ENCODE peak calls at places on chromosomes 6 and 20, in seven cellular contexts. D is DMS153; F is choroid plexus epithelial cell; R is naive thymus-derived CD8-positive, alpha-beta T cell; N is stimulated activated CD8-positive, alpha-beta memory T cell treated with anti-CD3 and anti-CD28 coated beads, Interleukin-15, amount 100 ng/mL, for 24 hours; V is hepatocyte; T is AG09309. A is an unnamed sample.

GRCh38 chr6:30842754-30843610 is 41.3 kb upstream of the DDR1 start:
- DNase-seq in D (no peak), F (peak), R (peak), N (no peak), V (peak), T (no peak), A (no peak)

GRCh38 chr6:551829-552350 is 105.0 kb downstream of the HUS1B start:
- DNase-seq in D (no peak), F (no peak), R (no peak), N (no peak), V (no peak), T (no peak), A (no peak)

GRCh38 chr6:47161176-47161687 is 119.1 kb upstream of the ADGRF1 start:
- DNase-seq in D (peak), F (peak), R (no peak), N (no peak), V (no peak), T (peak), A (no peak)

GRCh38 chr6:142118926-142119325 is 13.8 kb upstream of the GJE1 start:
- DNase-seq in D (no peak), F (peak), R (no peak), N (no peak), V (no peak), T (no peak), A (no peak)

GRCh38 chr6:108895591-108895990 is 47.4 kb downstream of the ARMC2 start:
- DNase-seq in D (no peak), F (peak), R (no peak), N (no peak), V (no peak), T (no peak), A (no peak)

GRCh38 chr20:8757146-8757545 is 311.7 kb upstream of the PLCB4 start:
- DNase-seq in D (no peak), F (peak), R (no peak), N (no peak), V (no peak), T (peak), A (no peak)

GRCh38 chr20:23225407-23226060 is 125.1 kb upstream of the NXT1 start:
- DNase-seq in D (no peak), F (peak), R (no peak), N (no peak), V (peak), T (peak), A (no peak)

GRCh38 chr6:154516276-154516675 is 5.8 kb upstream of the CNKSR3 start:
- DNase-seq in D (no peak), F (no peak), R (no peak), N (no peak), V (no peak), T (no peak), A (no peak)

GRCh38 chr6:162615016-162615717 is 112.4 kb downstream of the PRKN start:
- DNase-seq in D (no peak), F (peak), R (no peak), N (no peak), V (no peak), T (no peak), A (no peak)

GRCh38 chr6:130526466-130526865 is 160.6 kb downstream of the TMEM200A start:
- DNase-seq in D (no peak), F (no peak), R (no peak), N (no peak), V (no peak), T (no peak), A (no peak)

GRCh38 chr6:91105532-91105931 is 518.7 kb upstream of the MAP3K7 start:
- DNase-seq in D (no peak), F (no peak), R (no peak), N (no peak), V (no peak), T (no peak), A (no peak)

GRCh38 chr20:47922280-47922675 is 137.0 kb upstream of the SULF2 start:
- DNase-seq in D (no peak), F (peak), R (no peak), N (no peak), V (peak), T (peak), A (no peak)

GRCh38 chr6:92753956-92754355 is 665.4 kb downstream of the EPHA7 start:
- DNase-seq in D (no peak), F (no peak), R (no peak), N (no peak), V (no peak), T (no peak), A (no peak)

GRCh38 chr6:151497935-151498726 is 4.3 kb downstream of the CCDC170 start:
- DNase-seq in D (no peak), F (peak), R (no peak), N (no peak), V (no peak), T (no peak), A (no peak)

GRCh38 chr20:40633123-40633850 is 55.7 kb downstream of the MAFB start:
- DNase-seq in D (no peak), F (no peak), R (no peak), N (no peak), V (no peak), T (no peak), A (no peak)

GRCh38 chr20:14477125-14477524 is 139.7 kb upstream of the FLRT3 start:
- DNase-seq in D (no peak), F (peak), R (no peak), N (no peak), V (no peak), T (no peak), A (no peak)

GRCh38 chr6:88368071-88368787 is 202.1 kb upstream of the CNR1 start:
- DNase-seq in D (no peak), F (peak), R (no peak), N (no peak), V (no peak), T (no peak), A (no peak)